ENCODE peak calls at places on chromosomes 4 and X, in six cellular contexts. T is NCI-H2227 treated with DMSO at 0.1 percent for 48 hours; Q is activated CD8-positive, alpha-beta T cell treated with anti-CD3 and anti-CD28 coated beads, Interleukin-2, amount 10 ng/mL, durations not matched to agents 7 days and 5 days; J is M059J; M is germinal center; S is OCI-M1. U is an unnamed sample.

GRCh38 chr4:90292438-90292837 is 165.2 kb downstream of the CCSER1 start:
- DNase-seq in Q (no peak), M (no peak), J (no peak), S (no peak), T (no peak), U (no peak)

GRCh38 chr4:89879201-89879600 is 15.5 kb upstream of the MMRN1 start:
- DNase-seq in T (peak), J (no peak), M (no peak), Q (no peak), S (no peak), U (no peak)

GRCh38 chr4:41456559-41457101 is 81.3 kb upstream of the LIMCH1 start:
- DNase-seq in M (no peak), S (no peak), J (no peak), Q (no peak), T (no peak), U (no peak)

GRCh38 chr4:41438564-41438963 is 99.4 kb upstream of the LIMCH1 start:
- DNase-seq in T (no peak), J (no peak), M (no peak), Q (no peak), S (no peak), U (no peak)

GRCh38 chrX:154019633-154020499 is at the start of gene IRAK1:
- DNase-seq in S (peak), Q (peak), M (peak), J (peak), T (peak), U (no peak)

GRCh38 chr4:101660607-101661006 is 129.9 kb upstream of the BANK1 start:
- DNase-seq in Q (no peak), S (no peak), M (no peak), J (no peak), T (peak), U (no peak)

GRCh38 chr4:32148120-32148666 is 1428.0 kb downstream of the PCDH7 start:
- DNase-seq in M (no peak), S (peak), Q (no peak), J (no peak), T (peak), U (no peak)

GRCh38 chrX:129933700-129934099 is 27.7 kb downstream of the UTP14A start:
- DNase-seq in S (no peak), Q (no peak), J (no peak), M (no peak), T (no peak), U (no peak)

GRCh38 chr4:37601527-37601926 is 84.6 kb downstream of the RELL1 start:
- DNase-seq in J (peak), T (no peak), M (no peak), S (peak), Q (no peak), U (no peak)

GRCh38 chr4:81905966-81906365 is 434.3 kb upstream of the RASGEF1B start:
- DNase-seq in J (no peak), T (no peak), S (no peak), Q (no peak), M (no peak), U (no peak)

GRCh38 chrX:17544831-17545230 is 169.8 kb downstream of the NHS start:
- DNase-seq in S (no peak), J (no peak), Q (no peak), T (no peak), M (no peak), U (no peak)

GRCh38 chr4:98748609-98749008 is 90.2 kb upstream of the TSPAN5 start:
- DNase-seq in S (no peak), Q (no peak), M (no peak), J (no peak), T (no peak), U (no peak)

GRCh38 chr4:158079661-158080060 is 93.2 kb downstream of the GASK1B start:
- DNase-seq in M (no peak), J (no peak), S (no peak), T (no peak), Q (no peak), U (no peak)

GRCh38 chr4:183639291-183639690 is 19.7 kb downstream of the RWDD4 start:
- DNase-seq in M (no peak), Q (no peak), S (no peak), T (no peak), J (peak), U (no peak)

GRCh38 chr4:74021617-74022016 is 16.9 kb downstream of the CXCL3 start:
- DNase-seq in J (no peak), M (no peak), T (no peak), S (no peak), Q (no peak), U (no peak)

GRCh38 chr4:151674804-151675290 is 86.0 kb downstream of the GATB start:
- DNase-seq in T (peak), M (no peak), Q (no peak), S (no peak), J (peak), U (peak)

GRCh38 chr4:186912606-186913005 is 188.9 kb upstream of the FAT1 start:
- DNase-seq in T (no peak), M (no peak), Q (no peak), S (no peak), J (no peak), U (no peak)

GRCh38 chr4:153788419-153789276 is at the start of gene SFRP2:
- DNase-seq in S (no peak), Q (no peak), M (no peak), T (no peak), J (peak), U (no peak)

GRCh38 chr4:77047037-77047436 is 28.8 kb downstream of the CCNI start:
- DNase-seq in Q (no peak), S (peak), M (no peak), T (no peak), J (peak), U (no peak)

GRCh38 chr4:78379991-78380739 is 171.4 kb upstream of the ANXA3 start:
- DNase-seq in M (no peak), Q (no peak), J (no peak), T (no peak), S (no peak), U (no peak)

GRCh38 chr4:4805805-4806345 is 53.6 kb upstream of the MSX1 start:
- DNase-seq in T (no peak), J (no peak), S (no peak), M (no peak), Q (no peak), U (no peak)

GRCh38 chr4:6782147-6782845 is at the start of gene KIAA0232:
- DNase-seq in M (peak), T (peak), S (peak), Q (peak), J (peak), U (peak)

GRCh38 chr4:184473515-184474260 is 662 bp downstream of the IRF2 start:
- DNase-seq in Q (peak), T (no peak), M (peak), J (peak), S (peak), U (peak)

GRCh38 chrX:17591741-17592110 is 145.6 kb upstream of the SCML1 start:
- DNase-seq in S (peak), Q (peak), J (peak), M (no peak), T (no peak), U (no peak)

GRCh38 chr4:102825261-102826071 is 1.9 kb downstream of the UBE2D3 start:
- DNase-seq in J (peak), S (peak), M (peak), Q (peak), T (peak), U (peak)

GRCh38 chr4:167622481-167623240 is 388.4 kb upstream of the SPOCK3 start:
- DNase-seq in Q (peak), J (peak), T (peak), M (peak), S (peak), U (no peak)

GRCh38 chrX:148984238-148984637 is 483.8 kb downstream of the AFF2 start:
- DNase-seq in Q (no peak), T (no peak), J (no peak), M (no peak), S (no peak), U (no peak)

GRCh38 chr4:174357321-174357720 is 73.6 kb downstream of the CEP44 start:
- DNase-seq in T (no peak), S (no peak), J (no peak), M (no peak), Q (no peak), U (no peak)

GRCh38 chrX:17375631-17376380 is 806 bp downstream of the NHS start:
- DNase-seq in S (no peak), Q (no peak), J (peak), T (no peak), M (no peak), U (no peak)